ENCODE peak calls at places on chromosomes 12 and 14, in six cellular contexts. S is NCI-H1092, M is endothelial cell, F is fibroblast of the conjunctiva, W is brain microvascular endothelial cell, B is fibroblast of gingiva. J is an unnamed sample.
A peak's percentile ranks its signal among the peaks of the same experiment; 100 is the strongest.

GRCh38 chr14:23352506-23353432 is at the start of gene SLC22A17:
- DNase-seq in S (peak; percentile 92), M (peak; percentile 68), F (peak; percentile 56), W (peak; percentile 85), B (peak; percentile 80), J (peak; percentile 57)

GRCh38 chr14:24673534-24674203 is 39.7 kb upstream of the GZMB start:
- DNase-seq in S (no peak), M (no peak), F (no peak), W (no peak), B (no peak), J (no peak)

GRCh38 chr14:75428230-75429104 is 645 bp downstream of the JDP2 start:
- DNase-seq in S (no peak), M (peak; percentile 9), F (no peak), W (no peak), B (peak; percentile 19), J (no peak)

GRCh38 chr12:6943387-6943718 is 263 bp upstream of the RNU7-1 start:
- DNase-seq in S (peak; percentile 86), M (peak; percentile 63), F (peak; percentile 92), W (peak; percentile 94), B (peak; percentile 94), J (no peak)

GRCh38 chr14:51563560-51563959 is 88.2 kb upstream of the FRMD6 start:
- DNase-seq in S (no peak), M (no peak), F (no peak), W (no peak), B (no peak), J (no peak)

GRCh38 chr12:54059668-54060067 is 6.0 kb downstream of the HOXC4 start:
- DNase-seq in S (no peak), M (no peak), F (no peak), W (no peak), B (no peak), J (no peak)

GRCh38 chr12:120252071-120252906 is 13.2 kb downstream of the PXN start:
- DNase-seq in S (no peak), M (no peak), F (no peak), W (no peak), B (no peak), J (peak; percentile 72)

GRCh38 chr14:102927346-102927877 is 4.9 kb downstream of the AMN start:
- DNase-seq in S (no peak), M (no peak), F (no peak), W (no peak), B (no peak), J (no peak)

GRCh38 chr12:132045751-132046150 is 96.0 kb downstream of the EP400 start:
- DNase-seq in S (no peak), M (no peak), F (no peak), W (no peak), B (no peak), J (no peak)

GRCh38 chr12:121794532-121795028 is 1.1 kb upstream of the RHOF start:
- DNase-seq in S (no peak), M (no peak), F (no peak), W (no peak), B (no peak), J (no peak)

GRCh38 chr12:77685112-77685511 is 145.6 kb upstream of the NAV3 start:
- DNase-seq in S (peak; percentile 62), M (peak; percentile 62), F (peak; percentile 85), W (peak; percentile 77), B (peak; percentile 79), J (peak; percentile 68)

GRCh38 chr14:65850429-65851145 is 438.1 kb downstream of the FUT8 start:
- DNase-seq in S (peak; percentile 73), M (no peak), F (no peak), W (no peak), B (no peak), J (no peak)

GRCh38 chr12:50505386-50505827 is 622 bp downstream of the DIP2B start:
- DNase-seq in S (no peak), M (no peak), F (no peak), W (peak; percentile 1), B (no peak), J (peak; percentile 26)

GRCh38 chr12:112004041-112004440 is 8.9 kb downstream of the TMEM116 start:
- DNase-seq in S (no peak), M (no peak), F (no peak), W (no peak), B (no peak), J (no peak)

GRCh38 chr14:75934998-75935628 is 46.7 kb downstream of the TGFB3 start:
- DNase-seq in S (no peak), M (no peak), F (no peak), W (no peak), B (no peak), J (no peak)

GRCh38 chr12:32644455-32644854 is 34.6 kb upstream of the DNM1L start:
- DNase-seq in S (no peak), M (no peak), F (no peak), W (peak; percentile 59), B (no peak), J (no peak)

GRCh38 chr12:46388427-46388992 is 15.9 kb upstream of the SLC38A2 start:
- DNase-seq in S (no peak), M (no peak), F (no peak), W (no peak), B (no peak), J (no peak)

GRCh38 chr12:42760550-42760949 is 171.0 kb upstream of the PRICKLE1 start:
- DNase-seq in S (no peak), M (no peak), F (no peak), W (no peak), B (no peak), J (no peak)

GRCh38 chr12:116551952-116552749 is 7.0 kb upstream of the MAP1LC3B2 start:
- DNase-seq in S (no peak), M (no peak), F (peak; percentile 78), W (peak; percentile 65), B (peak; percentile 79), J (peak; percentile 51)

GRCh38 chr14:22405201-22405600 is 183.8 kb downstream of the DAD1 start:
- DNase-seq in S (no peak), M (no peak), F (no peak), W (no peak), B (no peak), J (no peak)

GRCh38 chr12:85445060-85445938 is 165.3 kb downstream of the ALX1 start:
- DNase-seq in S (no peak), M (no peak), F (no peak), W (no peak), B (no peak), J (no peak)

GRCh38 chr14:106417224-106418049 is 891.1 kb downstream of the TMEM121 start:
- DNase-seq in S (no peak), M (no peak), F (no peak), W (no peak), B (no peak), J (peak; percentile 7)

GRCh38 chr12:107494331-107494730 is 191.3 kb upstream of the PWP1 start:
- DNase-seq in S (no peak), M (no peak), F (no peak), W (no peak), B (no peak), J (no peak)

GRCh38 chr12:91877461-91878230 is 268.0 kb downstream of the BTG1 start:
- DNase-seq in S (no peak), M (no peak), F (no peak), W (no peak), B (no peak), J (no peak)

GRCh38 chr12:52946797-52947547 is 1.9 kb upstream of the KRT18 start:
- DNase-seq in S (no peak), M (no peak), F (no peak), W (no peak), B (no peak), J (no peak)

GRCh38 chr14:47365248-47365647 is 310.2 kb downstream of the MDGA2 start:
- DNase-seq in S (no peak), M (no peak), F (no peak), W (no peak), B (no peak), J (no peak)

GRCh38 chr14:104680806-104681688 is 8.4 kb upstream of the INF2 start:
- DNase-seq in S (no peak), M (no peak), F (peak; percentile 47), W (peak; percentile 74), B (peak; percentile 77), J (peak; percentile 81)

GRCh38 chr12:3832738-3833137 is 40.5 kb downstream of the PARP11 start:
- DNase-seq in S (no peak), M (no peak), F (no peak), W (no peak), B (no peak), J (no peak)

GRCh38 chr14:68733086-68733621 is 59.7 kb downstream of the ZFP36L1 start:
- DNase-seq in S (no peak), M (no peak), F (no peak), W (no peak), B (no peak), J (no peak)

GRCh38 chr12:68345763-68346162 is 13.6 kb upstream of the MDM1 start:
- DNase-seq in S (no peak), M (no peak), F (no peak), W (no peak), B (no peak), J (no peak)

GRCh38 chr14:55794655-55795583 is 214.9 kb downstream of the KTN1 start:
- DNase-seq in S (no peak), M (no peak), F (no peak), W (peak; percentile 62), B (no peak), J (peak; percentile 32)

GRCh38 chr12:71019282-71019831 is 98.8 kb upstream of the PTPRR start:
- DNase-seq in S (no peak), M (no peak), F (no peak), W (no peak), B (no peak), J (no peak)

GRCh38 chr12:28884861-28885260 is 264.2 kb upstream of the FAR2 start:
- DNase-seq in S (no peak), M (no peak), F (no peak), W (no peak), B (no peak), J (no peak)

GRCh38 chr12:28569698-28570411 is 379.6 kb downstream of the CCDC91 start:
- DNase-seq in S (no peak), M (no peak), F (peak; percentile 71), W (peak; percentile 45), B (peak; percentile 94), J (peak; percentile 45)